ENCODE peak calls at places on chromosomes 5 and 9, in ten cellular contexts. F, N, I, L, V, R, T, H, M and Z are unnamed samples.
A peak's percentile ranks its signal among the peaks of the same experiment; 100 is the strongest.

GRCh38 chr5:67802766-67803165 is 412.8 kb upstream of the PIK3R1 start:
- DNase-seq in V (no peak), H (no peak), I (no peak), R (no peak), F (no peak), N (no peak), L (no peak), M (no peak), T (no peak), Z (no peak)

GRCh38 chr5:139445325-139446170 is 6.2 kb upstream of the DNAJC18 start:
- DNase-seq in I (no peak), T (no peak), R (no peak), L (no peak), N (no peak), M (no peak), F (no peak), V (no peak), H (no peak), Z (no peak)

GRCh38 chr5:43041669-43042175 is 1.6 kb upstream of the ANXA2R start:
- DNase-seq in V (no peak), I (peak; percentile 84), H (no peak), N (peak; percentile 52), L (peak; percentile 65), F (no peak), R (no peak), M (peak; percentile 40), T (peak; percentile 70), Z (peak; percentile 56)

GRCh38 chr9:124694394-124695279 is 76.5 kb downstream of the NR6A1 start:
- DNase-seq in I (peak; percentile 74), H (no peak), M (no peak), L (no peak), R (no peak), N (no peak), F (no peak), V (no peak), T (peak; percentile 11), Z (no peak)

GRCh38 chr9:133031496-133031911 is 707 bp downstream of the GTF3C5 start:
- DNase-seq in L (no peak), N (no peak), T (no peak), F (no peak), R (no peak), M (no peak), I (no peak), V (no peak), H (peak; percentile 32), Z (no peak)

GRCh38 chr9:30522486-30522885 is 1862.0 kb upstream of the ACO1 start:
- DNase-seq in V (no peak), I (no peak), R (no peak), L (no peak), F (no peak), H (no peak), N (no peak), T (no peak), M (no peak), Z (no peak)

GRCh38 chr5:96125335-96125891 is 163.8 kb upstream of the ELL2 start:
- DNase-seq in H (no peak), T (no peak), M (no peak), R (no peak), I (no peak), V (no peak), F (no peak), N (no peak), L (no peak), Z (no peak)

GRCh38 chr5:5658226-5658625 is 235.7 kb downstream of the ICE1 start:
- DNase-seq in V (no peak), I (no peak), T (no peak), R (no peak), H (no peak), L (no peak), N (peak; percentile 46), F (no peak), M (no peak), Z (peak; percentile 50)

GRCh38 chr5:149646564-149646963 is 65.3 kb downstream of the ARHGEF37 start:
- DNase-seq in R (no peak), M (no peak), L (no peak), T (no peak), I (no peak), V (no peak), F (no peak), H (no peak), N (no peak), Z (no peak)

GRCh38 chr9:77166193-77166592 is 11.1 kb upstream of the VPS13A start:
- DNase-seq in T (no peak), L (no peak), I (no peak), H (no peak), N (no peak), M (no peak), V (no peak), F (no peak), R (no peak), Z (no peak)

DNA sequence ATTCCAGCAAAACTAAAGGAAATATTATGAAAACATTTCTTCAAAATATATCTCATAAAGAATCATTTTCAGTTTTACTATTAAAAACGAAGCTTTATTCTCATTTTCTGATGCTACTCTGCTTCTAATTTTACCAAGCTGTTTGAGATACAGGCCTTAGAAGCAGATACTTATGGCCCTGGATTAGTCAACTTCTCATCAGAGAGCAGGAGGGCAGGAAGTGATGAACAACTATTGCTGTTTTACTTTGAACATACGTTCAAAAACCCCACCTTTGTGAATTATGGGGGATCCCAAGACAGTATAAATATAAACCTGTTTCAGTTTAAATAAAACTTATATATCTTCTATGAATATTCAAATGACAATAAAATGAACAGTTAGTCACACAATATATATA is 16.0 kb downstream of the MPDZ start:
- DNase-seq in R (no peak), M (no peak), F (no peak), H (no peak), N (no peak), T (no peak), V (no peak), L (no peak), I (no peak), Z (no peak)
- H3K9me3 ChIP-seq in R (no peaks in the 10 kb centered on the region), M (no peaks in the 10 kb centered on the region), F (peaks cover 4% of the 10 kb centered on the region), H (no peaks in the 10 kb centered on the region), N (no peaks in the 10 kb centered on the region), T (no peaks in the 10 kb centered on the region), V (no peaks in the 10 kb centered on the region), L (no peaks in the 10 kb centered on the region), I (no peaks in the 10 kb centered on the region), Z (no peaks in the 10 kb centered on the region)

DNA sequence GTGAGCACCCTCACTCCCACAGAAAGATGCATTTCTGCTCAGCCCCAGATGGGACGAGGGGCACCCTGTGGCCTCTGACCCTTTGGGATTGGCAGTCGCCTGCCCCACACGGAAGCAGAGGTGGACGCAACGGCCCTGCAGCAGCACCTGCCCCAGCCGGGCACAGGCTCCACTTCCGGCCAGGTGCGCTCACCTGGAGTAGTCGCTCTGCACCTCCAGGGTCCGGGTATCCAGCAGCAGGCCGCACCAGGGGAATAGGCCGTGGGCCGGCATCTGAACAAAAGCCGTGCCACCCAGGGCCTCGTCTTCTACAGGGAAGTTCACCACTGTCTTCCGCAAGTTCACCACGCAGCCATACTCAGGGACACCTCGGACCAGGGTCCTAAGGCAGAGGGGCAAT is 30.7 kb downstream of the TERT start:
- DNase-seq in T (no peak), F (no peak), N (no peak), L (no peak), I (no peak), V (no peak), M (no peak), H (no peak), R (no peak), Z (no peak)
- H3K9me3 ChIP-seq in T (no peaks in the 10 kb centered on the region), F (no peaks in the 10 kb centered on the region), N (no peaks in the 10 kb centered on the region), L (no peaks in the 10 kb centered on the region), I (no peaks in the 10 kb centered on the region), V (no peaks in the 10 kb centered on the region), M (no peaks in the 10 kb centered on the region), H (no peaks in the 10 kb centered on the region), R (no peaks in the 10 kb centered on the region), Z (peaks cover 22% of the 10 kb centered on the region)

GRCh38 chr5:63794979-63795378 is 167.3 kb downstream of the HTR1A start:
- DNase-seq in V (no peak), F (no peak), T (no peak), H (no peak), R (no peak), I (no peak), N (no peak), M (no peak), L (no peak), Z (no peak)
- H3K9me3 ChIP-seq in V (no peaks in the 10 kb centered on the region), F (no peaks in the 10 kb centered on the region), T (peaks cover 9% of the 10 kb centered on the region), H (peaks cover 17% of the 10 kb centered on the region), R (peaks cover 3% of the 10 kb centered on the region), I (no peaks in the 10 kb centered on the region), N (no peaks in the 10 kb centered on the region), M (no peaks in the 10 kb centered on the region), L (peaks cover 3% of the 10 kb centered on the region), Z (peaks cover 11% of the 10 kb centered on the region)

GRCh38 chr5:8473827-8474568 is 605.0 kb downstream of the MTRR start:
- DNase-seq in R (no peak), I (no peak), N (no peak), F (no peak), V (no peak), H (no peak), L (no peak), T (no peak), M (no peak), Z (no peak)

GRCh38 chr5:8474569-8474930 is 605.6 kb downstream of the MTRR start:
- DNase-seq in N (no peak), M (no peak), I (no peak), T (no peak), F (no peak), H (no peak), R (no peak), L (no peak), V (no peak), Z (no peak)

GRCh38 chr5:8473016-8473415 is 604.1 kb downstream of the MTRR start:
- DNase-seq in N (no peak), T (no peak), I (no peak), R (no peak), F (no peak), M (no peak), L (no peak), V (no peak), H (no peak), Z (no peak)

GRCh38 chr5:8470489-8470888 is 601.5 kb downstream of the MTRR start:
- DNase-seq in H (no peak), F (no peak), I (no peak), R (no peak), M (no peak), N (no peak), T (no peak), L (no peak), V (no peak), Z (no peak)
- H3K9me3 ChIP-seq in H (peaks cover 28% of the 10 kb centered on the region), F (no peaks in the 10 kb centered on the region), I (peaks cover 5% of the 10 kb centered on the region), R (peaks cover 13% of the 10 kb centered on the region), M (no peaks in the 10 kb centered on the region), N (no peaks in the 10 kb centered on the region), T (peaks cover 17% of the 10 kb centered on the region), L (no peaks in the 10 kb centered on the region), V (no peaks in the 10 kb centered on the region), Z (peaks cover 8% of the 10 kb centered on the region)

DNA sequence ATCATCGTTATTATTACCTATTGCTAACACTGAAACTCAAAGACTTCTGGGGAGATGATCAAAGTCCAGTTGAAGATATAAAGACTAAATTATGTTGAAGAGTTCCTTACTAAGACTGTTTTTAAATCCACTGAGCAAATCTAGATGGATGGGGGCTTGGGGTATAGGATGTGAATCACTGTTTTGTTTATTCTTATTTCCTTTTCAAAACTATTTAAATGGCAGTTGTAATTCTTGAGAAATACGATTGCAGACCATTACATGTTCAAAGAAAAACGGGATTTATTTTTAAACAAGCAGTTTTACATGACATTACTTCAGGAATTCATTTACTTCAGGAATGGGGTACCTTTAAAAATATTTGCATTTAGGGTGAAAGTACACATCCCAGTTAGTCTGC is 4.3 kb downstream of the RASGRF2 start:
- DNase-seq in T (no peak), M (no peak), N (no peak), R (no peak), L (no peak), I (no peak), F (no peak), H (no peak), V (no peak), Z (no peak)
- H3K9me3 ChIP-seq in T (no peaks in the 10 kb centered on the region), M (no peaks in the 10 kb centered on the region), N (no peaks in the 10 kb centered on the region), R (no peaks in the 10 kb centered on the region), L (no peaks in the 10 kb centered on the region), I (no peaks in the 10 kb centered on the region), F (no peaks in the 10 kb centered on the region), H (no peaks in the 10 kb centered on the region), V (no peaks in the 10 kb centered on the region), Z (no peaks in the 10 kb centered on the region)